ENCODE peak calls at places on chromosomes 6 and 20, in nine cellular contexts. T, Y, X, S, J, B, Z, C and U are unnamed samples.

GRCh38 chr6:112482373-112482772 is 135.2 kb downstream of the RFPL4B start:
- DNase-seq in T (no peak), Y (no peak), X (no peak), S (no peak), J (no peak), B (no peak), Z (no peak), C (no peak), U (peak)

GRCh38 chr6:85451586-85452306 is 1.9 kb downstream of the NT5E start:
- DNase-seq in T (no peak), Y (no peak), X (no peak), S (no peak), J (no peak), B (no peak), Z (no peak), C (no peak), U (no peak)

GRCh38 chr20:40966103-40966502 is 62.5 kb upstream of the TOP1 start:
- DNase-seq in T (no peak), Y (no peak), X (no peak), S (no peak), J (no peak), B (peak), Z (no peak), C (no peak), U (no peak)

GRCh38 chr20:25220810-25221591 is 25.5 kb downstream of the ENTPD6 start:
- DNase-seq in T (no peak), Y (no peak), X (peak), S (no peak), J (no peak), B (no peak), Z (no peak), C (no peak), U (peak)

GRCh38 chr6:136158398-136158797 is 91.7 kb downstream of the MTFR2 start:
- DNase-seq in T (no peak), Y (no peak), X (peak), S (peak), J (peak), B (no peak), Z (no peak), C (no peak), U (no peak)

GRCh38 chr6:43490523-43490939 is 13.2 kb downstream of the TJAP1 start:
- DNase-seq in T (no peak), Y (no peak), X (no peak), S (no peak), J (no peak), B (no peak), Z (no peak), C (no peak), U (no peak)

GRCh38 chr6:89037156-89037900 is 43.2 kb upstream of the PNRC1 start:
- DNase-seq in T (no peak), Y (no peak), X (no peak), S (peak), J (no peak), B (no peak), Z (no peak), C (no peak), U (no peak)

GRCh38 chr6:140230282-140230681 is 855.8 kb upstream of the CITED2 start:
- DNase-seq in T (no peak), Y (no peak), X (no peak), S (peak), J (no peak), B (no peak), Z (no peak), C (no peak), U (no peak)

GRCh38 chr20:53874104-53874503 is 196.3 kb downstream of the BCAS1 start:
- DNase-seq in T (no peak), Y (no peak), X (no peak), S (no peak), J (no peak), B (no peak), Z (no peak), C (no peak), U (no peak)

GRCh38 chr20:15849131-15849685 is 724.0 kb downstream of the KIF16B start:
- DNase-seq in T (no peak), Y (no peak), X (no peak), S (no peak), J (no peak), B (no peak), Z (no peak), C (no peak), U (no peak)

GRCh38 chr6:16735014-16735413 is 26.2 kb downstream of the ATXN1 start:
- DNase-seq in T (no peak), Y (no peak), X (no peak), S (no peak), J (no peak), B (no peak), Z (no peak), C (no peak), U (no peak)

GRCh38 chr20:58361549-58361948 is 27.5 kb upstream of the VAPB start:
- DNase-seq in T (no peak), Y (no peak), X (no peak), S (no peak), J (no peak), B (no peak), Z (peak), C (no peak), U (peak)

GRCh38 chr20:18985551-18985950 is 172.0 kb downstream of the SCP2D1 start:
- DNase-seq in T (no peak), Y (no peak), X (no peak), S (no peak), J (no peak), B (no peak), Z (no peak), C (no peak), U (peak)

GRCh38 chr6:5995705-5996686 is 10.7 kb downstream of the NRN1 start:
- DNase-seq in T (no peak), Y (peak), X (peak), S (peak), J (no peak), B (peak), Z (peak), C (no peak), U (no peak)

GRCh38 chr6:142459267-142459666 is 157.5 kb downstream of the ADGRG6 start:
- DNase-seq in T (no peak), Y (no peak), X (no peak), S (no peak), J (no peak), B (no peak), Z (peak), C (no peak), U (no peak)

GRCh38 chr20:63319164-63320040 is 26.4 kb downstream of the COL20A1 start:
- DNase-seq in T (no peak), Y (no peak), X (no peak), S (no peak), J (no peak), B (no peak), Z (no peak), C (no peak), U (no peak)

GRCh38 chr20:24746351-24746685 is 202.8 kb upstream of the CST7 start:
- DNase-seq in T (no peak), Y (no peak), X (no peak), S (peak), J (peak), B (no peak), Z (no peak), C (no peak), U (peak)

GRCh38 chr6:7323074-7323473 is 10.1 kb upstream of the SSR1 start:
- DNase-seq in T (no peak), Y (no peak), X (no peak), S (no peak), J (no peak), B (no peak), Z (no peak), C (no peak), U (peak)

GRCh38 chr6:135985471-135985870 is 134.0 kb downstream of the PDE7B start:
- DNase-seq in T (no peak), Y (no peak), X (no peak), S (no peak), J (no peak), B (no peak), Z (no peak), C (no peak), U (no peak)

GRCh38 chr6:53119772-53120409 is 28.8 kb downstream of the GCM1 start:
- DNase-seq in T (no peak), Y (no peak), X (no peak), S (no peak), J (peak), B (no peak), Z (peak), C (no peak), U (peak)

GRCh38 chr6:125746731-125747588 is 2.5 kb upstream of the HEY2 start:
- DNase-seq in T (peak), Y (no peak), X (peak), S (peak), J (peak), B (peak), Z (peak), C (peak), U (peak)

GRCh38 chr6:109769213-109769612 is 78.1 kb downstream of the FIG4 start:
- DNase-seq in T (no peak), Y (no peak), X (no peak), S (no peak), J (no peak), B (no peak), Z (no peak), C (no peak), U (no peak)

GRCh38 chr6:130851026-130851425 is 23.8 kb downstream of the SMLR1 start:
- DNase-seq in T (no peak), Y (no peak), X (no peak), S (no peak), J (no peak), B (no peak), Z (peak), C (no peak), U (no peak)

GRCh38 chr6:170088349-170088951 is 202.4 kb downstream of the DLL1 start:
- DNase-seq in T (peak), Y (no peak), X (peak), S (peak), J (no peak), B (no peak), Z (no peak), C (peak), U (no peak)

GRCh38 chr6:56363796-56364195 is 116.4 kb upstream of the COL21A1 start:
- DNase-seq in T (no peak), Y (no peak), X (no peak), S (no peak), J (no peak), B (no peak), Z (no peak), C (no peak), U (no peak)

GRCh38 chr20:11387189-11387754 is 530.4 kb upstream of the BTBD3 start:
- DNase-seq in T (no peak), Y (no peak), X (no peak), S (no peak), J (no peak), B (no peak), Z (peak), C (no peak), U (peak)

GRCh38 chr6:136409598-136409997 is 120.0 kb upstream of the BCLAF1 start:
- DNase-seq in T (no peak), Y (no peak), X (no peak), S (no peak), J (no peak), B (no peak), Z (no peak), C (no peak), U (no peak)

DNA sequence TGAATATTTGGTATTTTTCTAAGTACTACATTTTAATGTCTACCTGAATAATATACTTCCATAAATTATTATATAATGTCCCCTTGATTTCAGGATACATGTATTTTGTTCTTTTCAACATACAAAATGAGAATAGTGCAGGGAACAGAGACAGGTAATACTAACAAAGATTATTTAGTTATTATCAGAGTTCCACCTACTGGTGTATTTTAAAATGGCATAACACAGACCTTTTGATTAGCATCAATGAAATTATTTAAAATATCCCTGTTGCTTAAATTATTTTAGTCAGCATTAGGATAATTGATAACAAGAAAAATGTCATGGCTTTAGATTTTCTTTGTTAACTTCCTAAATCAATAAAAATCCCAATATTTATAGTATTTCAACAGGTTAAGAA is 184.0 kb downstream of the PRDM13 start:
- DNase-seq in T (no peak), Y (no peak), X (no peak), S (no peak), J (no peak), B (no peak), Z (no peak), C (no peak), U (peak)
- TF ChIP-seq CTCF in T (peak), Y (peak), X (no peak), S (no peak), J (no peak), B (peak), Z (peak), C (no peak), U (peak)

DNA sequence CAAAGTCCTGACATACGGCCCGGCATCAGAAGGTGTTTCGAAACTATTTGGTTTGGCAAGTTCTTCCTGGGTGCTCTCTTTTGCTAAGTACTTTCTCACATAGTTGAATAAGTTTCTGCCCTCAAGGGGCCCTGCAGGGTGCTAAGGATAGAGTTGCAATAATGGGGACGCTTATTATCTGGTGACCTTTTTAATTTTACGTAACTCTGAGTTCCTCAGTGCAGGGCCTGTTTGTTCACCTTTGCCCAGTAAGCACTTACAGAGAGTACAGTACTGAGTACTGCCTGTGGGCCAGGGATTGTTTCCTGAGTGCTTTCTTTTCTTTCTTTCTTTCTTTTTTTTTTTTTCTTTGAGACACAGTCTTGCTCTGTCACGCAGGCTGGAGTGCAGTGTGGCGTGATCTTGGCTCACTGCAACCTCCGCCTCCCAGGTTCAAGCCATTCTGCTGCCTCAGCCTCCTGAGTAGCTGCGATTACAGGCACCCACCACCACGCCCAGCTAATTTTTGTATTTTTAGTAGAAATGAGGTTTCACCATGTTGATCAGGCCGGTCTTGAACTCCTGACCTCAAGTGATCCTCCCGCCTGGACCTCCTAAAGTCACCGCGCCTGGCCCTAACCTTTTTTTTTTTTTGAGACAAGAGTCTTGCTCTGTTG is 4.5 kb upstream of the PXMP4 start:
- DNase-seq in T (no peak), Y (no peak), X (no peak), S (peak), J (no peak), B (no peak), Z (peak), C (no peak), U (peak)
- TF ChIP-seq CTCF in T (no peak), Y (no peak), X (no peak), S (no peak), J (no peak), B (no peak), Z (no peak), C (no peak), U (no peak)

GRCh38 chr6:144090384-144090783 is 5.0 kb downstream of the SF3B5 start:
- DNase-seq in T (no peak), Y (no peak), X (no peak), S (no peak), J (no peak), B (no peak), Z (no peak), C (no peak), U (no peak)
- TF ChIP-seq CTCF in T (peak), Y (no peak), X (no peak), S (no peak), J (no peak), B (no peak), Z (no peak), C (no peak), U (no peak)

DNA sequence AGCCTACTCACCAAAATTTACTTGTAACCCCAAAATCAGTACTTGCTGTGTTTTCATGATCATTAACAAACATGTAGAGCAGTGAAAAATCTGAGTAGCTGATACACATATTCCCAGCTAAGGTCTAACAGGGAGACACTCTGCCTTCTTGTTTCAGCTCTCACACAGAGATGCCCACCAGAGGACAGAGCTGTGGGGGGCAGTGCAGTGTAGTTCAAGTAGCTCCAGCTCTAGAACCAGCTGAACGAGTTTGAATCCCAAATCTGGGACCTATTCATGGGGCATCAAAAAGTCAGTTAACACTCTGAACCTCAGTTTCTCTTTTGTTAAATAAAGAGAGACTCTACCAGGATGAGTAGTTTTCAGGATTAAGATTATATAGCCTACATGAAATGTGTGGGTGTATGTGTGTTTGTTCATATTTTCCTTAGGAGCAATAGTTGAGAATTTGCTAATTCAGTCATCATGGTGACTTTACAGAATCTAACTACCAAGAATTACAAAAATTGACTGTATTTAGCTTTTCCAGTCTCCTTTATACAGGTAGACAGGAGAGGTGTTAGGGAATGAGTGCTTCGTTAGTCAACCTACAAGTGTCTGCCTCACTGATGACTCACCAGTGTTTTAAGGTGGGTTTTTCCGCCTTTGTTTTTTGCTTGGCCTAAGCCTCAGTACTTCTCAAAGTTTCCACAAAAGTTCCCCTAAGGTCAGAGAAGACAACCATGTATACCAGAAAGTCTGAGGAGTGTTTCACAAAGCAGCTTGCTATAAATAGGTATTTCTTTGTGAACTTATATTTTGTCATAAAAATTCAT is 164.0 kb upstream of the RUNX2 start:
- DNase-seq in T (no peak), Y (no peak), X (no peak), S (no peak), J (no peak), B (no peak), Z (no peak), C (no peak), U (peak)
- TF ChIP-seq CTCF in T (no peak), Y (no peak), X (no peak), S (no peak), J (no peak), B (no peak), Z (no peak), C (no peak), U (no peak)

GRCh38 chr6:138582573-138582972 is 83.3 kb upstream of the NHSL1 start:
- DNase-seq in T (no peak), Y (no peak), X (no peak), S (no peak), J (no peak), B (no peak), Z (no peak), C (no peak), U (no peak)
- TF ChIP-seq CTCF in T (no peak), Y (no peak), X (no peak), S (no peak), J (no peak), B (no peak), Z (no peak), C (no peak), U (no peak)

GRCh38 chr20:8304124-8304800 is 172.2 kb downstream of the PLCB1 start:
- DNase-seq in T (no peak), Y (no peak), X (no peak), S (no peak), J (no peak), B (no peak), Z (no peak), C (no peak), U (no peak)

GRCh38 chr20:8301655-8302054 is 169.6 kb downstream of the PLCB1 start:
- DNase-seq in T (no peak), Y (no peak), X (no peak), S (no peak), J (no peak), B (no peak), Z (peak), C (no peak), U (peak)

GRCh38 chr20:8306916-8307315 is 174.8 kb downstream of the PLCB1 start:
- DNase-seq in T (no peak), Y (no peak), X (no peak), S (no peak), J (no peak), B (no peak), Z (no peak), C (no peak), U (no peak)

GRCh38 chr20:8303651-8304050 is 171.6 kb downstream of the PLCB1 start:
- DNase-seq in T (no peak), Y (no peak), X (no peak), S (no peak), J (no peak), B (no peak), Z (no peak), C (no peak), U (no peak)

DNA sequence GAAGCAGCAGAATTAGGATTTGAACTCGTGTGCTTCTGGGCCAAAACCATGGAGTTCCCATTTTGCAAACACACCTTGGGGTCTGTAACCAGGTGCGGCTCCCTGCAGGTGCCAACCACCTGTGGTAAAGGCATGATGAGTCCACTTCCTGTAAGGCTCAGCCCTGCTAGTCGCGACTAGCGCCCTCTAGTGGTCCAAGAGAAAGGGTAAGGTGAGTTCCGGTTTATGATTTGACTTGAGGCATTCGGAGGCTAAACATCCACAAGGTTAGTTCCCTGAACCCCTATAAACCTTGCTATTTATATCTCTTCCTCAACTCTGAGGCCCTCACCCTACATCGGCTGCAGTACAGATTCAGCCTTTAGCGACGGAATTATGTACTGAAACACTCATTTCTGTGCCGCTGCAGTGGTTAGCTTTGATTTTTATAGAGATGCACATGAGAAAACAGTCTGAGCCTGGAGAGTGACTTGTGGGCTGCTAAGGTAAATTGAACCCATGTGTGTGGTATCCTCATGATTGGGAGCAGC is 173.4 kb downstream of the PLCB1 start:
- DNase-seq in T (no peak), Y (peak), X (no peak), S (peak), J (peak), B (peak), Z (peak), C (peak), U (peak)
- TF ChIP-seq CTCF in T (peak), Y (peak), X (peak), S (peak), J (peak), B (peak), Z (peak), C (peak), U (peak)